ENCODE peak calls at places on chromosomes 3 and 15, in nine cellular contexts. M is CD8-positive, alpha-beta memory T cell; E is A549; D is GM23338; B is body of pancreas; U is heart right ventricle; K is upper lobe of right lung; O is lower lobe of right lung; N is fibroblast of lung. F is an unnamed sample. For H3K4me1, the result is how much of the 10 kb centered on the place peaks cover.

GRCh38 chr3:147958754-147959153 is 549.6 kb downstream of the ZIC1 start:
- DNase-seq in M (no peak), E (no peak), O (no peak), D (no peak), B (no peak), K (no peak), N (no peak), U (no peak), F (no peak)

GRCh38 chr3:123700791-123701712 is 116.2 kb upstream of the HACD2 start:
- DNase-seq in E (no peak), B (peak), U (no peak), K (no peak), M (no peak), D (no peak), N (peak), O (no peak), F (no peak)

GRCh38 chr3:97778152-97778551 is 13.6 kb downstream of the ARL6 start:
- DNase-seq in U (no peak), N (no peak), D (no peak), K (no peak), B (no peak), E (no peak), M (no peak), O (no peak), F (no peak)

GRCh38 chr3:68764554-68764953 is 167.8 kb downstream of the TAFA4 start:
- DNase-seq in N (no peak), E (no peak), U (no peak), D (peak), O (no peak), K (no peak), M (no peak), B (no peak), F (no peak)

GRCh38 chr15:82647835-82648256 is 683 bp upstream of the CPEB1 start:
- DNase-seq in U (peak), N (no peak), E (no peak), D (peak), O (peak), K (no peak), B (peak), M (peak), F (peak)

GRCh38 chr15:90619468-90619867 is 89.7 kb downstream of the CRTC3 start:
- DNase-seq in D (peak), O (no peak), U (no peak), N (no peak), K (no peak), M (no peak), E (no peak), B (no peak), F (no peak)

GRCh38 chr15:57703387-57703786 is 3.1 kb upstream of the POLR2M start:
- DNase-seq in E (no peak), B (no peak), D (no peak), O (no peak), K (no peak), N (no peak), U (no peak), M (no peak), F (peak)

GRCh38 chr3:128273841-128274573 is 120.7 kb downstream of the EEFSEC start:
- DNase-seq in E (no peak), D (no peak), O (no peak), N (no peak), U (no peak), B (no peak), K (no peak), M (no peak), F (no peak)

GRCh38 chr3:141114179-141114745 is 63.1 kb downstream of the SPSB4 start:
- DNase-seq in E (no peak), N (no peak), D (no peak), U (no peak), M (no peak), K (no peak), O (no peak), B (no peak), F (no peak)

GRCh38 chr3:140443073-140443472 is 234.8 kb upstream of the TRIM42 start:
- DNase-seq in U (no peak), D (no peak), K (no peak), O (no peak), N (no peak), B (no peak), M (no peak), E (no peak), F (no peak)

GRCh38 chr3:10017636-10018292 is 8.5 kb upstream of the FANCD2 start:
- DNase-seq in D (no peak), B (no peak), M (no peak), E (no peak), U (no peak), O (no peak), K (no peak), N (peak), F (no peak)

GRCh38 chr3:111610189-111610588 is 15.0 kb upstream of the ZBED2 start:
- DNase-seq in D (no peak), M (no peak), B (no peak), E (no peak), O (no peak), U (no peak), N (no peak), K (no peak), F (peak)

GRCh38 chr15:97841558-97841957 is 118.9 kb upstream of the ARRDC4 start:
- DNase-seq in M (no peak), N (no peak), E (no peak), U (no peak), B (no peak), O (no peak), D (no peak), K (no peak), F (no peak)

GRCh38 chr15:82080774-82081173 is 35.0 kb upstream of the MEX3B start:
- DNase-seq in E (no peak), M (no peak), K (no peak), D (no peak), U (no peak), B (no peak), N (no peak), O (no peak), F (no peak)

GRCh38 chr3:30222436-30222835 is 384.0 kb upstream of the TGFBR2 start:
- DNase-seq in B (no peak), U (no peak), E (no peak), N (no peak), K (no peak), D (no peak), O (no peak), M (no peak), F (no peak)

GRCh38 chr15:73389539-73389938 is 20.8 kb upstream of the HCN4 start:
- DNase-seq in E (no peak), U (no peak), N (no peak), K (peak), B (no peak), D (peak), O (no peak), M (no peak), F (no peak)

GRCh38 chr3:132444333-132444732 is 27.0 kb downstream of the DNAJC13 start:
- DNase-seq in D (no peak), O (no peak), E (no peak), B (no peak), M (no peak), K (no peak), U (no peak), N (peak), F (no peak)

GRCh38 chr15:43465105-43465504 is 27.9 kb downstream of the TP53BP1 start:
- DNase-seq in N (peak), K (no peak), O (no peak), U (no peak), M (no peak), B (no peak), E (no peak), D (no peak), F (no peak)

GRCh38 chr15:72992733-72993321 is 59.4 kb upstream of the NEO1 start:
- DNase-seq in N (no peak), O (no peak), K (no peak), B (no peak), U (no peak), D (no peak), M (no peak), E (no peak), F (no peak)

GRCh38 chr15:76312540-76313174 is 1.4 kb upstream of the ETFA start:
- DNase-seq in K (no peak), O (no peak), M (no peak), D (no peak), N (no peak), B (no peak), U (no peak), E (peak), F (no peak)

GRCh38 chr3:136068708-136069107 is 103.2 kb downstream of the PPP2R3A start:
- DNase-seq in E (no peak), N (peak), U (no peak), O (no peak), D (no peak), B (no peak), K (no peak), M (no peak), F (no peak)

GRCh38 chr15:82298520-82298919 is 35.9 kb downstream of the SAXO2 start:
- DNase-seq in K (peak), N (no peak), M (peak), U (no peak), D (peak), B (no peak), E (no peak), O (no peak), F (peak)

DNA sequence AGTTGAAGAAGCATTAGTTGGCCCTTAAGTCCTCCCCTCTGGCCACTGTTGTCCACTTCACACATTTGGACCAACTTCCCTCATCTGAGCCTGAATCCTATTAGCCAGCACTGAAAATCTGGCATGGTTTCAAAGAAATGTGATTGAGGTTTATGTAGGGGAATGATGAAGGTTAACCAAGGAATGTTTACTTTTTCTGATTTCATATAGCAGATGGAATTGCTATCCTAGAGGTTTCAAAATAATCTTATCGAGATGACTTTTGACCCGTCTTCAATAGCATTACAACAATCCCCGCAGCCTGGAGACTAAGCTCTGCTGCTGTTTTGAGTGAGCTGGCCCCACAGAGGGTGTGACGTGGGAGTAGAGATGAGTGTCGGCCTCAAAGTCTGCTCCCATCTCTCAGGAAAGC is 200.8 kb upstream of the IL12A start:
- DNase-seq in U (no peak), K (no peak), D (no peak), O (no peak), M (no peak), B (no peak), E (peak), N (peak), F (no peak)
- H3K27ac ChIP-seq in U (peak), K (no peak), D (no peak), O (peak), M (no peak), B (no peak), E (peak), N (no peak), F (no peak)

GRCh38 chr3:197124713-197125112 is 95.1 kb upstream of the MELTF start:
- DNase-seq in B (no peak), N (peak), D (no peak), U (no peak), O (no peak), E (no peak), M (no peak), K (no peak), F (no peak)

GRCh38 chr3:197122394-197122793 is 92.8 kb upstream of the MELTF start:
- DNase-seq in K (no peak), M (no peak), N (no peak), U (no peak), E (no peak), O (no peak), D (no peak), B (no peak), F (no peak)

GRCh38 chr3:197125601-197126000 is 96.0 kb upstream of the MELTF start:
- DNase-seq in N (peak), O (no peak), K (no peak), U (no peak), B (no peak), E (no peak), D (no peak), M (no peak), F (no peak)
- H3K4me1 ChIP-seq in N (under half), O (under half), K (under half), U (under half), B (under half), E (under half), D (under half), M (under half), F (under half)

GRCh38 chr3:186317478-186317877 is 44.6 kb downstream of the DGKG start:
- DNase-seq in N (no peak), D (no peak), U (no peak), E (no peak), M (no peak), B (no peak), O (no peak), K (no peak), F (no peak)

GRCh38 chr3:186318135-186318534 is 43.9 kb downstream of the DGKG start:
- DNase-seq in N (no peak), D (no peak), M (no peak), O (no peak), E (no peak), U (no peak), K (no peak), B (no peak), F (no peak)

GRCh38 chr3:186316666-186317260 is 45.3 kb downstream of the DGKG start:
- DNase-seq in O (no peak), M (no peak), U (no peak), E (no peak), D (no peak), K (no peak), B (no peak), N (no peak), F (no peak)

GRCh38 chr3:186314896-186315295 is 47.1 kb downstream of the DGKG start:
- DNase-seq in D (no peak), E (no peak), M (no peak), N (no peak), U (no peak), K (no peak), O (no peak), B (no peak), F (no peak)

DNA sequence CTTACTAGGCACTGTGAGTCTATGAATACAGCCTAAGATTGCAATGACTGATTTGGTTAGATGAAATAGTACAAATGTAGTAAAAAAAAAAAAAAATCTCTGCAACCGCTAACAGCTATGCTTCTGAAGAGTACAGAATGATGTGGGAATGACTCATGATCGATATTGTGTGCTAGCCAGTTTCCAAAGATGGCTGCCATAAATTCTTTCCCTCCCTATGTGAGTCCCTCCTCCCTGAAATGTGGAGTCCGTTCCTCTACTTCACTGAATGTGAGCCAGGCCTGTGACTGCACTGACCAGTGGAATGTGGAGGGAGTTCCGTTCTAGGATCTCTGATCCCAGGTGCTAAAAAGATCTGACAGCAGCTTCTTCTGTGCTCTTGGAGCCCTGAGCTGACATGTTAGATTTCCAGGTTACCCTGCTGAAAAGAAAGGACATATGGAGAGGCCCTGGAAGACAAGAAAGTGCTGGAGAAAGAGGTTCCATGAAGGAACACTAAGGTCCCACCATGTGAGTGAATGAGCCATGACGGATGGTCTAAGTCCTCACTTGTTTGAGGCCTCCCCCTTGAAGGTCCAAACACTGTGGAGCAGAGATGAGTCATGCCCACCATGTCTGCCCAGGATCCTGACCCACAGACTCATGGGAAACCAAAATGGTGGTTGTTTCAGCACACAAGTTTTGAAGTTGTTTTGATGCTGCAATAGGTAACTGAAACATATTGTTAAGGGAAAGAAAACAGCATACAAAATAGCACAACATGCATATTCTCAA is 46.3 kb downstream of the DGKG start:
- DNase-seq in K (no peak), O (no peak), B (no peak), E (no peak), U (no peak), N (no peak), M (no peak), D (no peak), F (no peak)
- H3K27ac ChIP-seq in K (no peak), O (no peak), B (no peak), E (no peak), U (no peak), N (no peak), M (no peak), D (no peak), F (no peak)

GRCh38 chr15:58931985-58932384 is 1.5 kb downstream of the SLTM start:
- DNase-seq in B (peak), M (no peak), D (no peak), E (peak), U (no peak), O (no peak), N (peak), K (no peak), F (no peak)

GRCh38 chr15:58932791-58933310 is 628 bp downstream of the SLTM start:
- DNase-seq in O (no peak), N (peak), U (no peak), K (no peak), D (peak), E (no peak), M (no peak), B (peak), F (no peak)

GRCh38 chr15:58934114-58934447 is 602 bp upstream of the SLTM start:
- DNase-seq in D (no peak), N (no peak), E (no peak), B (no peak), O (no peak), K (no peak), M (no peak), U (no peak), F (no peak)

GRCh38 chr15:58934521-58934920 is 1.0 kb upstream of the SLTM start:
- DNase-seq in O (no peak), N (no peak), U (no peak), K (no peak), D (peak), M (no peak), E (no peak), B (no peak), F (no peak)

DNA sequence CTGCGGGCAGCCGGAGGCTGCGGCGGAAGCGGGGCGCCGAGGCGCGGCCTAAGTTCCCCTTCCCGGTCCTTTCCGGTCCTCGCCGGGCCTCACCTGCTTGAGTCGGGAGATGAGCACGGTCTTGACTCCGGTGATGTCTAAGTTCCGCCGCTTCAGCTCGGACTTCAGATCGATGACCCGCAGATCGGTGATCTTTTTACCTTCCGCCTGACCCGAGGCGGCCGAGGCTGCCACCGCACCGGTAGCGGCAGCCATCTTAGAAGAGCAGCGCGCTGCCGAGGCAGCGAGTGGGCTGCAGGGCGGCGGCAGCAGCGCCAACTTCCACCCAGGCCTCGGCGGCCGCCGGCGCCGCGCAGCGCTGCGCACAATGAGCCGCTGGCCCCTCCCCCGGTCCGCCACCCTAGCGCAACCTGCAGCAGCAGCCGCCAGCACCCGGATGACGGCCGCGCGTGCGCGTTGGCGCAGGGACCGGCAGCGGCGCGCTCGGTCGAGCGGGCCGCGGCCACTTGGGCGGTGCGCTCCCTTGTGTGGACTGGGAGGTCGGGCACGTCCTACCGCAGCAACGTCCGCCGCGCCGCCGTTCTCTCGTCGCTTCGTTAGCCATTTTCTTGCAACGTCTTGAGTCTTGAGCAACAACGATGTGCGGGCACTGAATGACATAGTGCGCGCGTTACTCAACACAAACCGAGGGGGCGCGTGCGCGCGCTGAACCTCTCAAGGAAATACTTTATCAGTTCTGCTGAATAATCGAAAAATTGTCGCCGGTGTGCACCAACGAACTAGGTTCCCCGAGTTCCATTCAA is at the start of gene SLTM:
- DNase-seq in O (peak), M (peak), K (peak), U (peak), E (peak), B (peak), N (peak), D (peak), F (peak)
- H3K4me1 ChIP-seq in O (under half), M (under half), K (under half), U (under half), E (under half), B (under half), N (under half), D (under half), F (under half)

GRCh38 chr3:149908558-149908957 is 62.1 kb downstream of the PFN2 start:
- DNase-seq in N (no peak), B (no peak), M (no peak), K (no peak), D (no peak), O (no peak), E (no peak), U (no peak), F (no peak)
- H3K27ac ChIP-seq in N (no peak), B (no peak), M (no peak), K (no peak), D (no peak), O (no peak), E (no peak), U (no peak), F (no peak)

DNA sequence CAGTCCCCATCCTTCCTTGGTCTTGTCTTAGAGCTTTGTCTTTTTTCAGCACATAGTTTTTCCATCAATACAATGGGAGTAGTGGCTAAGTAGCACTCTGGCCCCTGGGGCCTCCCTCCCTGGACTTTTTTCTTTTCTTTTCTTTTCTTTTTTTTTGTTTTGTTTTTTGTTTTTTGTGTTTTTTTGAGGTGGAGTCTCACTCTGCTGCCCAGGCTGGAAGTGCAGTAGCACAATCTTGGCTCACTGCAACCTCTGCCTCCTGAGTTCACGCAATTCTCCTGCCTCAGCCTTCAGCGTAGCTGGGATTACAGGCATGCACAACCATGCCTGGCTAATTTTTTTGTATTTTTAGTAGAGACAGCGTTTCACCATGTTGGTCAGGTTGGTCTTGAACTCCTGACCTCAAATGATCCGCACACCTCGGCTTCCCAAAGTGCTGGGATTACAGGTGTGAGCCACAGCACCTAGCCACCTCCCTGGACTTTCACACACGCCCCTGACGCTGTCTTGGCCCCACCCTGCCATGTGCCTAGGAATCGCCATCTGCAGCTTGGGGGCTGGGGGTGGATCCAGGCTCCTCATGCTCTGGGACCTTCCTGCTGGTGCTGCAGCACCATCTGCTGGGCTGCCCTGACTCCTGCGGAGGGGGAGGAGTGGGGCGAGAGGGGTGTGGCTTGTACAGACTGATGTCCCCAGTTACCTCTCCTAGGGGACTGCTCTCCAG is 2.8 kb downstream of the C15orf39 start:
- DNase-seq in N (peak), K (peak), D (peak), B (peak), M (peak), U (peak), E (peak), O (peak), F (peak)
- H3K4me1 ChIP-seq in N (under half), K (under half), D (under half), B (half or more), M (under half), U (half or more), E (under half), O (half or more), F (under half)

GRCh38 chr3:101561630-101562328 is at the start of gene TRMT10C:
- DNase-seq in B (peak), U (peak), E (peak), D (peak), N (peak), O (peak), K (peak), M (peak), F (peak)
- H3K27ac ChIP-seq in B (peak), U (peak), E (peak), D (peak), N (peak), O (peak), K (peak), M (peak), F (peak)

F was measured in CD4-positive, alpha-beta memory T cell.